ENCODE peak calls at places on chromosomes 5 and 9, in five cellular contexts. H is CD4-positive, CD25-positive, alpha-beta regulatory T cell; M is CD8-positive, alpha-beta T cell; Y is SK-N-SH; O is transverse colon. T is an unnamed sample.
A peak's percentile ranks its signal among the peaks of the same experiment; 100 is the strongest.

GRCh38 chr9:124259273-124260078 is 1.7 kb downstream of the NEK6 start:
- DNase-seq in H (no peak), M (no peak), Y (no peak), O (peak; percentile 81), T (no peak)

GRCh38 chr9:26813247-26813646 is 79.4 kb downstream of the CAAP1 start:
- DNase-seq in H (no peak), M (no peak), Y (no peak), O (no peak), T (no peak)

GRCh38 chr9:133054966-133055365 is 6.8 kb upstream of the CEL start:
- DNase-seq in H (no peak), M (no peak), Y (peak; percentile 85), O (no peak), T (no peak)

GRCh38 chr9:73446306-73446705 is 294.6 kb downstream of the ANXA1 start:
- DNase-seq in H (no peak), M (no peak), Y (no peak), O (no peak), T (no peak)

GRCh38 chr5:176784218-176785165 is 25.9 kb upstream of the UNC5A start:
- DNase-seq in H (no peak), M (no peak), Y (no peak), O (no peak), T (no peak)

GRCh38 chr9:108996653-108997052 is 16.6 kb downstream of the CTNNAL1 start:
- DNase-seq in H (no peak), M (no peak), Y (no peak), O (no peak), T (no peak)

GRCh38 chr9:107208121-107208520 is 75.0 kb upstream of the RAD23B start:
- DNase-seq in H (no peak), M (no peak), Y (no peak), O (no peak), T (no peak)

GRCh38 chr5:161546463-161547301 is at the start of gene GABRB2:
- DNase-seq in H (no peak), M (no peak), Y (peak; percentile 65), O (peak; percentile 61), T (peak; percentile 9)

GRCh38 chr5:36646507-36647023 is 40.2 kb downstream of the SLC1A3 start:
- DNase-seq in H (no peak), M (no peak), Y (no peak), O (no peak), T (no peak)

GRCh38 chr5:11013793-11014192 is 252.8 kb upstream of the DAP start:
- DNase-seq in H (no peak), M (no peak), Y (no peak), O (no peak), T (no peak)

GRCh38 chr5:52491829-52492217 is 295.9 kb upstream of the ITGA1 start:
- DNase-seq in H (no peak), M (no peak), Y (no peak), O (no peak), T (no peak)

GRCh38 chr5:179154991-179155955 is 95.1 kb downstream of the ZNF354C start:
- DNase-seq in H (no peak), M (no peak), Y (peak; percentile 64), O (no peak), T (no peak)

GRCh38 chr9:24464321-24464951 is 81.3 kb downstream of the IZUMO3 start:
- DNase-seq in H (no peak), M (no peak), Y (no peak), O (no peak), T (no peak)

GRCh38 chr9:125446581-125447094 is 185.0 kb downstream of the GAPVD1 start:
- DNase-seq in H (no peak), M (no peak), Y (no peak), O (no peak), T (no peak)

GRCh38 chr9:105332471-105332870 is 88.0 kb downstream of the SLC44A1 start:
- DNase-seq in H (no peak), M (no peak), Y (no peak), O (no peak), T (no peak)

GRCh38 chr5:109844148-109844547 is 154.4 kb downstream of the MAN2A1 start:
- DNase-seq in H (no peak), M (no peak), Y (no peak), O (no peak), T (no peak)

GRCh38 chr5:54886866-54887265 is 98.5 kb downstream of the ESM1 start:
- DNase-seq in H (no peak), M (no peak), Y (no peak), O (no peak), T (no peak)

GRCh38 chr5:62199792-62200716 is 106.0 kb upstream of the KIF2A start:
- DNase-seq in H (no peak), M (no peak), Y (no peak), O (no peak), T (no peak)

GRCh38 chr5:149443210-149443609 is 64.1 kb upstream of the IL17B start:
- DNase-seq in H (no peak), M (no peak), Y (no peak), O (no peak), T (no peak)

GRCh38 chr5:111254613-111255012 is 30.4 kb downstream of the CAMK4 start:
- DNase-seq in H (peak; percentile 65), M (no peak), Y (no peak), O (no peak), T (peak; percentile 76)

GRCh38 chr9:20569525-20569924 is 52.8 kb downstream of the MLLT3 start:
- DNase-seq in H (no peak), M (no peak), Y (no peak), O (no peak), T (no peak)

GRCh38 chr9:20624201-20625002 is 2.1 kb upstream of the MLLT3 start:
- DNase-seq in H (peak; percentile 6), M (peak; percentile 53), Y (peak; percentile 45), O (peak; percentile 65), T (peak; percentile 45)

GRCh38 chr9:137077758-137078693 is 709 bp downstream of the UAP1L1 start:
- DNase-seq in H (peak; percentile 31), M (peak; percentile 71), Y (peak; percentile 49), O (peak; percentile 59), T (peak; percentile 24)

GRCh38 chr5:2783223-2783622 is 31.7 kb upstream of the IRX2 start:
- DNase-seq in H (no peak), M (no peak), Y (no peak), O (no peak), T (no peak)

GRCh38 chr5:58849995-58850667 is 267.3 kb downstream of the RAB3C start:
- DNase-seq in H (no peak), M (no peak), Y (peak; percentile 49), O (peak; percentile 20), T (peak; percentile 5)

GRCh38 chr9:69937358-69937757 is 106.3 kb upstream of the MAMDC2 start:
- DNase-seq in H (no peak), M (no peak), Y (no peak), O (no peak), T (no peak)

GRCh38 chr5:14181299-14181968 is 38.3 kb downstream of the TRIO start:
- DNase-seq in H (no peak), M (no peak), Y (peak; percentile 78), O (no peak), T (no peak)

GRCh38 chr5:134525687-134526482 is 415 bp downstream of the JADE2 start:
- DNase-seq in H (peak; percentile 52), M (peak; percentile 79), Y (peak; percentile 88), O (peak; percentile 76), T (peak; percentile 68)

GRCh38 chr5:16025681-16026080 is 153.9 kb downstream of the MARCHF11 start:
- DNase-seq in H (no peak), M (no peak), Y (peak; percentile 71), O (no peak), T (no peak)

GRCh38 chr5:113675166-113675565 is 161.7 kb downstream of the YTHDC2 start:
- DNase-seq in H (no peak), M (no peak), Y (no peak), O (no peak), T (no peak)
- H3K4me3 ChIP-seq in H (no peak overlapping the region), M (no peak overlapping the region), Y (no peak overlapping the region), O (no peak overlapping the region), T (no peak overlapping the region)

GRCh38 chr5:151216781-151217180 is 7.1 kb downstream of the CCDC69 start:
- DNase-seq in H (no peak), M (no peak), Y (no peak), O (no peak), T (no peak)
- H3K4me3 ChIP-seq in H (no peak overlapping the region), M (no peak overlapping the region), Y (no peak overlapping the region), O (no peak overlapping the region), T (no peak overlapping the region)

GRCh38 chr5:73215525-73215890 is 42.5 kb downstream of the TMEM174 start:
- DNase-seq in H (no peak), M (no peak), Y (no peak), O (no peak), T (no peak)
- H3K4me3 ChIP-seq in H (no peak overlapping the region), M (peak overlapping the region; percentile 39), Y (peak overlapping the region; percentile 49), O (no peak overlapping the region), T (no peak overlapping the region)

GRCh38 chr5:170330568-170331054 is 33.0 kb upstream of the LCP2 start:
- DNase-seq in H (no peak), M (peak; percentile 59), Y (no peak), O (no peak), T (peak; percentile 49)
- H3K4me3 ChIP-seq in H (peak overlapping the region; percentile 75), M (peak overlapping the region; percentile 31), Y (no peak overlapping the region), O (no peak overlapping the region), T (peak overlapping the region; percentile 35)

GRCh38 chr5:32585122-32585445 is 273 bp upstream of the SUB1 start:
- DNase-seq in H (no peak), M (no peak), Y (no peak), O (no peak), T (no peak)
- H3K4me3 ChIP-seq in H (peak overlapping the region; percentile 80), M (peak overlapping the region; percentile 97), Y (peak overlapping the region; percentile 78), O (no peak overlapping the region), T (peak overlapping the region; percentile 89)

DNA sequence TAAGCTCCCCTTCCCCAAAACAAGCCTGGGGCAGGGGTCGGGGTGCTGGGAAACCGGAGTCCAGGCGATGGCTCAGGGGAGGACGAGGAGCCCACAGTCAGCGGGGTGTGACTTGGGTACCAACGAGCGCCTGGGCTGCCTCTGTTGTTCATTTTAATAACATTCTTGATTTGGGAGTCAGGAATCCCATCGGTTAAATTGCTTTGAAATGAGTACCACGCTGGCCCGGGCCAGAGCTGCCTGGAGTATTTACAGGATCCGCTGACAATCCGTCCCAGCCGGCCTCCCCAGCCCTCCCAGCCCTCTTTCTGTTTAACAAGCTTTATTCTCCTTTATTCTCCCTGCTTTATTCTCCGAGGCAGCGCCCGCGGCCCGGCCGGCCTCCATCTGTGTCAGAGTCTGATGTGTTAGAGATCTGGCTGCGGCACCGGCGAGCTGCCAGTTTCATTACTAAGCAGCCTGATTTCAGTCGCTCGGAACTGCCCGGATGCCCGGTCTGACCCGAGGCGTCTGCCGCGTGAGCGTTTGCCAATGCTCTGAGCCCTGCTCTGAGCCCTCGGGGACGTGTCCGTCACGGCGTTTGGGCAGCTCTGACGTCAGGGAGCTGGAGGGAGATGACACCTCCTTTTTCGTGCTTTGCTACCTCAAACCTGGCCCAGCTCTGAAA is 16.5 kb upstream of the QRFP start:
- DNase-seq in H (no peak), M (no peak), Y (no peak), O (no peak), T (no peak)
- H3K4me3 ChIP-seq in H (no peak overlapping the region), M (no peak overlapping the region), Y (no peak overlapping the region), O (no peak overlapping the region), T (no peak overlapping the region)